ENCODE peak calls at places on chromosome X, in four cellular contexts. T is effector memory CD4-positive, alpha-beta T cell; F is body of pancreas; I is CD8-positive, alpha-beta memory T cell. O is an unnamed sample.

GRCh38 chrX:152640039-152640818 is 2.5 kb downstream of the GABRQ start:
- DNase-seq in T (no peak), F (no peak), I (no peak), O (no peak)

GRCh38 chrX:12497832-12498591 is 293.2 kb upstream of the PRPS2 start:
- DNase-seq in T (no peak), F (peak; percentile 10), I (no peak), O (peak; percentile 11)

GRCh38 chrX:124018031-124018430 is 56.5 kb downstream of the STAG2 start:
- DNase-seq in T (no peak), F (no peak), I (peak; percentile 16), O (no peak)

GRCh38 chrX:38275615-38276014 is 51.7 kb downstream of the RPGR start:
- DNase-seq in T (no peak), F (no peak), I (no peak), O (no peak)

GRCh38 chrX:102651968-102652744 is 873 bp downstream of the GPRASP1 start:
- DNase-seq in T (peak; percentile 44), F (peak; percentile 15), I (peak; percentile 76), O (no peak)

GRCh38 chrX:20712811-20713210 is 446.1 kb upstream of the RPS6KA3 start:
- DNase-seq in T (no peak), F (no peak), I (no peak), O (no peak)

GRCh38 chrX:153925739-153926593 is at the start of gene ARHGAP4:
- DNase-seq in T (peak; percentile 24), F (no peak), I (peak; percentile 62), O (no peak)

GRCh38 chrX:1486749-1487361 is 34.1 kb upstream of the ASMTL start:
- DNase-seq in T (no peak), F (no peak), I (no peak), O (no peak)

GRCh38 chrX:21487832-21488231 is 113.6 kb downstream of the CNKSR2 start:
- DNase-seq in T (no peak), F (no peak), I (no peak), O (no peak)

GRCh38 chrX:46588263-46588662 is 14.7 kb downstream of the CHST7 start:
- DNase-seq in T (peak; percentile 29), F (no peak), I (peak; percentile 28), O (no peak)

GRCh38 chrX:129493643-129494042 is 29.6 kb downstream of the SMARCA1 start:
- DNase-seq in T (no peak), F (no peak), I (no peak), O (no peak)

GRCh38 chrX:91108761-91109160 is 325.9 kb upstream of the PABPC5 start:
- DNase-seq in T (no peak), F (no peak), I (no peak), O (no peak)

GRCh38 chrX:25600776-25601175 is 537.4 kb upstream of the MAGEB18 start:
- DNase-seq in T (no peak), F (no peak), I (no peak), O (no peak)
- H3K4me3 ChIP-seq in T (no peak overlapping the region), F (no peak overlapping the region), I (no peak overlapping the region), O (no peak overlapping the region)

GRCh38 chrX:40083979-40084359 is 13.8 kb downstream of the BCOR start:
- DNase-seq in T (no peak), F (no peak), I (no peak), O (no peak)
- H3K4me1 ChIP-seq in T (peaks cover 14% of the 10 kb centered on the region), F (peaks cover 79% of the 10 kb centered on the region), I (peaks cover 42% of the 10 kb centered on the region), O (peaks cover 26% of the 10 kb centered on the region)

DNA sequence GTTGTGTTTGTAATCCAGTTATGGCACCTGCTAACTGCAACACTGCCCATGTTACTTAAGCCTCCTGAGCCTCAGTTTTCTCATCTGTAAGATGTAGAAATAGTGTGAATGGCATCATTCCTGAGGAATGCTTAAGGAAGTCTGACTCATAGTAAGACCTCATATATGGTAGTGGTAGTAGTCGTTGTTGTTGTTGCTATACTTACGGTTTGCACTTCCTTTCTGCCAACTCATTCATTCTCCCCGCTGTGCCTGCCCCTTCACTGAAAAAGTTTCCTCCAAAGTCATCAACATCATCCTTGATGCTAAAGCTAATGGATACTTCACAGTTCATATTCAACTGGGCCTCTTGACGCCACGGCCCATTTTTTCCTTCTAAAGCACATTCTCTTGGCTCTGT is 54.2 kb upstream of the SPANXN3 start:
- DNase-seq in T (no peak), F (no peak), I (no peak), O (no peak)
- H3K27me3 ChIP-seq in T (no peaks in the 10 kb centered on the region), F (no peaks in the 10 kb centered on the region), I (no peaks in the 10 kb centered on the region), O (no peaks in the 10 kb centered on the region)

GRCh38 chrX:132483951-132484350 is 4.9 kb downstream of the MBNL3 start:
- DNase-seq in T (no peak), F (peak; percentile 43), I (no peak), O (no peak)
- H3K4me3 ChIP-seq in T (no peak overlapping the region), F (no peak overlapping the region), I (no peak overlapping the region), O (no peak overlapping the region)

GRCh38 chrX:136192839-136193414 is 45.6 kb downstream of the FHL1 start:
- DNase-seq in T (no peak), F (no peak), I (no peak), O (no peak)

GRCh38 chrX:136195247-136195646 is 47.9 kb downstream of the FHL1 start:
- DNase-seq in T (no peak), F (no peak), I (no peak), O (no peak)

GRCh38 chrX:136194546-136194945 is 47.2 kb downstream of the FHL1 start:
- DNase-seq in T (no peak), F (no peak), I (no peak), O (no peak)

GRCh38 chrX:136192135-136192534 is 44.8 kb downstream of the FHL1 start:
- DNase-seq in T (no peak), F (no peak), I (no peak), O (no peak)

DNA sequence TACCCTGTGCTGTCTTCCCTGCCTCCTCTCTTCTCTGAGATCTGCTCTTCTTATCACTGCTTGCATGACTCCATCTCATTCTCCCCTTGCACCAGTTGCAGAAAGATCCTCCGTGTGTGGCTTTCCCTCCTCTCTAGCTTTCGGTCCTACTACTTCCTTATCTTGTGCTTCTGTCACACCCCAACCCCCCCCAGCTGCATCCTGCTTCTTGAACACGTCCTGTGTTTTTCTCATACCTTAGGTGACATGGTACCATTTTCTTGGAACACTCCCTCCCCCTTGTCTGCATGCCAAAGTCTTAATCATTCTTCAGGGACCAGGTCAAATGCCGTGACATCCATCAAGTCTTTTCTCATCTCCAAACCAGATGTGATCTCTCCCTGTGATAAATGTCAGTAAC is 46.4 kb downstream of the FHL1 start:
- DNase-seq in T (no peak), F (no peak), I (no peak), O (no peak)
- H3K4me1 ChIP-seq in T (peaks cover 8% of the 10 kb centered on the region), F (no peaks in the 10 kb centered on the region), I (peaks cover 18% of the 10 kb centered on the region), O (no peaks in the 10 kb centered on the region)

DNA sequence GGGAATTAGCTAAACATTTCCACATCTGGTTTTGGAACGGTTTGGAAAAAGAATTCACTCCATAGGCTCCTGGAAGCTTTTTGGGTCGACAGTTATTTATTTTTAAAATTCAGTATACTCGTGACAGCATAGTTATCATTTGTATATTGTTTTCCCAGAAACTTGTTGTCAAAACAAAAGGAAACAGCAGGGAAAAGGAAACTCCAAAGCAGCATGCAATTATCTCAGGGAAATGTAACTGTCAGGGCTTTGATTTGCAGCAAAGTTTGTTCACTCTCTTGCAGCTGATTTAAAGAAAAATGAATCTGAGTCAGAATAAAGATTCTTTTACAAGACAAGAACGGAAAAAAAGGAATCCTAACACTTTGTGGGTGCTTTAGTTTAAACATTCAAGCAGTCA is 86.4 kb downstream of the PLAC1 start:
- DNase-seq in T (no peak), F (no peak), I (no peak), O (no peak)
- H3K27me3 ChIP-seq in T (no peaks in the 10 kb centered on the region), F (no peaks in the 10 kb centered on the region), I (no peaks in the 10 kb centered on the region), O (no peaks in the 10 kb centered on the region)

DNA sequence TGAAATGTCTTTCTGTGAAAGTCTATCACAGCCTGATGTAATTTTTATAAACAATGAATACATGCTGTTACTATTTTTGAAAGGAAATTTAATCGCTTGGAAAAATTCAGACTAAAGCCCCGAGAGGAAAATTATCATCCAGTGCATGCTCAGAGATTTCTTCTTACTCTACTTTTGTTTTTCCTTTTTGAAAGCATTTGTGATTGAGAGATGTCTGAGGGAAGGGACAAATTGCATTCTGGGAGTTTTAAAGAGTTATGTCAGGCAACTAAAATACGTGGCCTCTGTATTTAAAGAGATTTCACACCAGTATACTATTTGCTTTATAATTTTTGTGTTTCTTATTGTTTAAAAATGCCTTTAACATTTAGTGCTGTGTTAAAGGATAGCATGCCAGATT is 1.4 kb upstream of the ZFX start:
- DNase-seq in T (no peak), F (no peak), I (peak; percentile 25), O (no peak)
- H3K4me3 ChIP-seq in T (no peak overlapping the region), F (no peak overlapping the region), I (no peak overlapping the region), O (no peak overlapping the region)

GRCh38 chrX:2701600-2701999 is 10.5 kb downstream of the CD99 start:
- DNase-seq in T (no peak), F (no peak), I (no peak), O (no peak)
- H3K4me1 ChIP-seq in T (peaks cover 63% of the 10 kb centered on the region), F (peaks cover 45% of the 10 kb centered on the region), I (peaks cover 90% of the 10 kb centered on the region), O (peaks cover 3% of the 10 kb centered on the region)

DNA sequence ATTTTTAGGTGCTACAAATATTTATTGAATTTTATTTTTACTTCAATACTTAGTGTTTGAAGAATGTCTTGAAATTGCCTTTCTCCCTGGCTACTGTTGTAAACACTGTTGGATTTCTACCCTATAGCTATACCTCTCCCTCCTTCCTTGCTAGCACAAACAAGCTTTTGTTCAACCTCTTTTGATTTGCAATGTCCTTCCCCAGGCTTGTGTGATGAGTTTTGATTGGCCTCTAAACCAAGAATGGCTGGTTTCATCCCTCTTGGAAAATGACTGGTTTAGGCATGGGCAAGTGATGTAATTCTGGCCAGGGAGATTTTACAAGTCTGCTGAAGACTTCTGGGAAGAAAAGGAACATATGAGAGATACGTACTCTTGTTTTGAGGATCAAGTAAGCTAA is 25.3 kb upstream of the SLITRK2 start:
- DNase-seq in T (no peak), F (no peak), I (no peak), O (no peak)
- H3K27me3 ChIP-seq in T (no peaks in the 10 kb centered on the region), F (no peaks in the 10 kb centered on the region), I (no peaks in the 10 kb centered on the region), O (no peaks in the 10 kb centered on the region)

GRCh38 chrX:131633285-131633917 is 89.5 kb downstream of the OR13H1 start:
- DNase-seq in T (no peak), F (peak; percentile 48), I (peak; percentile 36), O (peak; percentile 27)
- H3K4me3 ChIP-seq in T (no peak overlapping the region), F (no peak overlapping the region), I (no peak overlapping the region), O (no peak overlapping the region)